ENCODE peak calls at places on chromosome 13, in nine cellular contexts. C is right lobe of liver, I is WTC11, Z is HFFc6, Q is GM23338, F is foreskin fibroblast, S is K562, P is cardiac muscle cell, L is cardiac fibroblast. J is an unnamed sample.

GRCh38 chr13:48828962-48829405 is 146.7 kb upstream of the FNDC3A start:
- DNase-seq in F (no peak), I (no peak), C (no peak), P (no peak), S (no peak), L (peak), Q (peak), Z (no peak), J (no peak)

GRCh38 chr13:62205273-62205672 is 789.6 kb upstream of the PCDH20 start:
- DNase-seq in L (no peak), C (no peak), P (no peak), I (no peak), Q (no peak), F (no peak), Z (no peak), S (no peak), J (no peak)

GRCh38 chr13:83773961-83774360 is 108.3 kb downstream of the SLITRK1 start:
- DNase-seq in L (no peak), F (peak), I (no peak), Z (no peak), P (no peak), C (no peak), Q (no peak), S (no peak), J (no peak)

GRCh38 chr13:40534456-40534855 is 132.0 kb downstream of the FOXO1 start:
- DNase-seq in P (no peak), S (no peak), Z (no peak), I (no peak), F (peak), C (no peak), Q (no peak), L (no peak), J (no peak)

GRCh38 chr13:99033814-99034213 is 56.0 kb upstream of the DOCK9 start:
- DNase-seq in L (peak), Z (peak), Q (peak), P (peak), F (peak), I (no peak), C (no peak), S (no peak), J (no peak)

GRCh38 chr13:51861728-51862300 is at the start of gene CCDC70:
- DNase-seq in I (no peak), P (no peak), L (peak), F (peak), Q (no peak), C (no peak), Z (peak), S (peak), J (no peak)

GRCh38 chr13:40528881-40529280 is 137.6 kb downstream of the FOXO1 start:
- DNase-seq in P (no peak), C (no peak), Q (no peak), S (no peak), I (no peak), Z (no peak), L (no peak), F (no peak), J (no peak)

GRCh38 chr13:45768668-45769067 is 66.5 kb downstream of the CBY2 start:
- DNase-seq in L (no peak), P (no peak), C (no peak), Z (no peak), S (no peak), I (no peak), Q (no peak), F (peak), J (no peak)

DNA sequence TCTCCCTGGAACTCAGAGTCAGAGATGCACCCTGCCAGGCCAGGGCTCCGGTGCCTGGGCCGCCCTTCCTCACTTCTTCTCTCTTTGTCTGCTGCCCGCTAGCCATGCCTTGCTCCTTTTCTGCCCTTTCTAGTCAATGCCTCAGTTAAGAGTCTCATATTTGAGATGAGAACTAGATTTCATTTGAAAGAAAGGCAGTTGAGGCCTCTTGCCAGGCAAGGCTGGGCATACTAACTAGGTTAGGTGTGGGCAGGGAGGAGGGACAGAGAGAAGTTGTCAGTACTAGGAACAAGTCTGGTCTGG is 341.6 kb downstream of the DNAJC15 start:
- DNase-seq in P (no peak), Z (no peak), I (no peak), C (no peak), Q (no peak), L (no peak), S (no peak), F (no peak), J (no peak)
- TF ChIP-seq CTCF in P (no peak), Z (no peak), I (no peak), C (no peak), Q (no peak), L (no peak), S (no peak), F (no peak), J (no peak)

GRCh38 chr13:21025539-21025938 is 35.8 kb downstream of the LATS2 start:
- DNase-seq in I (no peak), P (no peak), F (no peak), Z (no peak), C (peak), Q (no peak), S (no peak), L (no peak), J (no peak)

GRCh38 chr13:21022056-21022693 is 39.2 kb downstream of the LATS2 start:
- DNase-seq in S (no peak), I (no peak), L (no peak), Z (no peak), Q (no peak), F (no peak), C (peak), P (no peak), J (no peak)

GRCh38 chr13:21020176-21020575 is 41.2 kb downstream of the LATS2 start:
- DNase-seq in P (no peak), I (no peak), Z (no peak), S (no peak), F (no peak), C (no peak), Q (no peak), L (no peak), J (no peak)

GRCh38 chr13:21020581-21020980 is 40.8 kb downstream of the LATS2 start:
- DNase-seq in F (no peak), L (no peak), Q (no peak), S (no peak), C (peak), I (no peak), Z (no peak), P (no peak), J (no peak)

GRCh38 chr13:21022694-21023325 is 38.6 kb downstream of the LATS2 start:
- DNase-seq in Q (peak), L (no peak), S (peak), F (no peak), C (peak), P (no peak), Z (no peak), I (peak), J (no peak)
- TF ChIP-seq CTCF in Q (peak), L (no peak), S (peak), F (no peak), C (no peak), P (no peak), Z (no peak), I (no peak), J (no peak)

GRCh38 chr13:27997904-27998522 is 9.5 kb upstream of the URAD start:
- DNase-seq in L (peak), I (peak), C (no peak), F (peak), P (peak), Q (peak), S (peak), Z (peak), J (peak)
- TF ChIP-seq CTCF in L (peak), I (peak), C (peak), F (peak), P (peak), Q (peak), S (peak), Z (peak), J (no peak)

GRCh38 chr13:112968380-112968909 is 569 bp upstream of the MCF2L start:
- DNase-seq in P (peak), F (no peak), L (no peak), I (no peak), Q (peak), S (no peak), C (peak), Z (no peak), J (no peak)

GRCh38 chr13:112969692-112970338 is 801 bp downstream of the MCF2L start:
- DNase-seq in L (no peak), C (no peak), S (no peak), Q (no peak), I (no peak), F (no peak), Z (no peak), P (no peak), J (no peak)

GRCh38 chr13:112967666-112968379 is 1.2 kb upstream of the MCF2L start:
- DNase-seq in Z (no peak), P (no peak), F (peak), L (no peak), S (no peak), C (no peak), I (no peak), Q (no peak), J (no peak)

GRCh38 chr13:112970552-112971287 is 1.7 kb downstream of the MCF2L start:
- DNase-seq in P (no peak), Q (no peak), F (peak), Z (no peak), S (no peak), I (no peak), L (no peak), C (no peak), J (no peak)

DNA sequence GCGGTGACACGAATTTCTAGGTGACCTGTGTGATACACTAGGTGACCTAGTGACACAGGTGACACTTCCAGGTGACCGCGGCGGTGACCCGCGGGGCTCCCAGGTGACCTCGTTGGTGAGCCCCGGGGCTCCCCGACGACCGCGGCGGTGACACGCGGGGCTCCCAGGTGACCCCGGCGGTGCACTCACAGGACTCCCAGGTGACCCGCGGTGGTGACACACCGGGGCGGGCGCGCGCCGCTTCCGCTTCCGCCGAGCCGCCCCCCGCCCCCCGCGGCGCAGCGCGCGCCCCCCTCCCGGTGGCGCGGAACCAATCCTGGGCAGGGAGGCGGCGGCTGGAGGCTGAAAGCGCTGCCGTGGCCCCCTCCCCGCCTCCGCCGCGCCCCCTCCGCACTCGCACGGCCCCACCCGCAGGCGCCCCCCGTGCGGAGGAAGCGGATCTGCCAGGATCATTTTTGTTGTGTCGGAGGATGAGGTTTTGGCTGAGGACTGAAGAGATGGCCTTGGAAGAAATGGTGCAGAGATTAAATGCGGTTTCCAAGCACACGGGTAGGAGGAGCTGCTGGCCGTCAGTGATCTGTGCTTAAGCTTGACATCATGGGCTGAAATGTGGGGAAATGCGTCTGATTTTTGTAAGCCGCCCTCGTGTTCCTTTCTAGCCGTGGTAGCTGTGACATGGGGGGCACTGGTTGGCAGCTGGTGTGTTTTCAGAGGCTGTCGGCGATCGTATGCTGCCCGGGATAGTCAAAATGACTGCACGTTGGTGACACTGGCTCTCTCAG is at the start of gene MCF2L:
- DNase-seq in C (peak), S (no peak), Q (peak), F (peak), P (peak), I (no peak), L (peak), Z (no peak), J (no peak)
- TF ChIP-seq CTCF in C (peak), S (no peak), Q (peak), F (no peak), P (peak), I (no peak), L (peak), Z (no peak), J (no peak)

DNA sequence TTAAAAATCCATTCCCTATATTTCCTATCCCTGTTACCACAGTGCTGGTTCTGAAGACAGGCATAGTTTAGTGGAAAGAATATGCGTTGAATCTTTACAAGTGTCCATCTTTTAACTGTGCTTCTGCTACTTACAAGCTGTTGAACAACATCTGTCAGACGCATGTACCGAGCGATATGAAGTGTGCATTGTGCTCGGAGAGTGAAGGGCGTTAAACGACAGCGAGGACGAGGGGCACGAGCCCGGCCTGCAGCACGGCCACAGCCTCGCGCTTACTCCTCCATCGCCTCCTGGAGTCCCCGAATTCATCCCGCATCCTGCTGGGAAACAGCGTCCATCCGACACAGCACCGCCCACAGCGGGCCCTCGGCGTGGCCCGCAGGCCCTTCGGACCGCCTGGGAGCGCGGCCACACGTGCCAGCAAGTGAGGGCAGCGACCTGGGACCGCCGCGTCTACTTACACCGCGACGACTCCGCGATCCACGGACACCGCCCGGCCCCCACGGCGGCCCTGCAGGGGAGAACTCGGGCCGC is 512 bp downstream of the PCID2 start:
- DNase-seq in Q (peak), C (peak), P (peak), Z (peak), F (peak), L (peak), S (no peak), I (peak), J (peak)
- TF ChIP-seq CTCF in Q (no peak), C (no peak), P (no peak), Z (no peak), F (no peak), L (no peak), S (no peak), I (no peak), J (no peak)

DNA sequence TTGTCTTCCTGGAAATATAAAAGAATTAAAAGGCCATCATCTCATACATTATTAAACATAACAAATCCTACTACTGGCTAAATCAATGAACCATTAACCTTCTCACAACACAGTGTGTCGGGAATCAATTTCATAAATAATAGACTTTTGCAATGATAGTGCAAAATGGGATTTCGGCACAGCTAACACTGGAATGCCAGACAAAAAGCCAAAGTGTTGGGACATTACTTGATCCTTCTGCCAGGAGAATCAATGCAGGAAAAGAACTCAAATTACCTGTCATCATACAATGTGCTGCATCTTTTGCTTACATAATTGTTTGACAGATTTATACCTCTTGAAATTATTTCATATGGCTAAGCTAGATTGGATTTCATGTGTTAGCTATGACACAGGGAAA is 334.3 kb downstream of the MTUS2 start:
- DNase-seq in P (no peak), L (no peak), C (no peak), Q (no peak), I (no peak), S (no peak), F (no peak), Z (no peak), J (no peak)
- TF ChIP-seq CTCF in P (no peak), L (no peak), C (no peak), Q (no peak), I (no peak), S (no peak), F (no peak), Z (no peak), J (no peak)

DNA sequence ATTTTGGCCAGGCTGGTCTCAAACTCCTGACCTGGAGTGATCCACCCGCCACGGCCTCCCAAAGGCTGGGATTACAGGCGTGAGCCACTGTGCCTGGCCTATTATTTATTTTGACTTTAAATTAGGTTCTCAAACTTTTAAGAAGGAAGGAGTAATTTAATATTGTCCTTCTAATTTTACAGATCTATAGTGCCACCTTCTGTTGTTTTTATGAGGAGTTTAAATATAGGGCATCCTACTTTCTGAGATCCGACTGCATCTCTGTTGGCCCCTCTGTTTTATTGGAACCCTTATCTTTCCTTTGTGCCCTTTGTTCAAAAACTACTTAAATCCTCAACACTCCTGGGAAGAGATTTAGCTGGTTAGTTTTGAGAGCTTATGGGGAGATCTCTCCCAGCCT is 25.4 kb upstream of the ZMYM5 start:
- DNase-seq in P (no peak), I (no peak), Z (peak), Q (no peak), L (peak), S (no peak), C (no peak), F (peak), J (no peak)
- TF ChIP-seq CTCF in P (peak), I (no peak), Z (peak), Q (no peak), L (no peak), S (no peak), C (peak), F (no peak), J (no peak)

DNA sequence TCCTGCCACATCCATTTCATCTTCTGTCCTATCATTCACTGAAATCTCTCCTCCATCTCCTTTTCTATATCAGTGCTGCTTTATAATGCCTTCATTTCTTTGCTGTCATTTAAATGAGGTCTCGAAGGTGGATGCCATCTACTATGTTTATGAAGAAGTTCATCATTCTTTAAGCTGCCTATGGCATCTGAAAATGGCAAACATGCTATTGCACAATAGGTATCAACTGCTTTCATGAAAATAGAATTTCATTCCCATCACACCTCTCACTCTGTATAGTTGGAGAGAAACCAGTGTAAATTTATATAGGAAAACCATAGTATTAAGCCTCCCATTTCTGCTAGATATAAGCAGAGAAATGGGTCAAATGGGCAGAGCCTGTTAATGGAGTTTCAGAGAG is 100.2 kb downstream of the FGF9 start:
- DNase-seq in L (no peak), F (no peak), C (no peak), I (no peak), Z (no peak), P (no peak), Q (no peak), S (no peak), J (no peak)
- TF ChIP-seq CTCF in L (no peak), F (no peak), C (no peak), I (no peak), Z (no peak), P (no peak), Q (no peak), S (no peak), J (no peak)

GRCh38 chr13:43303040-43303729 is 279.8 kb downstream of the DNAJC15 start:
- DNase-seq in C (peak), Z (peak), L (peak), P (peak), F (peak), Q (peak), I (peak), S (no peak), J (peak)
- TF ChIP-seq CTCF in C (peak), Z (peak), L (peak), P (peak), F (peak), Q (peak), I (peak), S (no peak), J (no peak)